ENCODE peak calls at places on chromosomes 6 and 20, in ten cellular contexts. V is astrocyte of the spinal cord, O is lung, B is cardiac muscle cell, L is mesendoderm, J is fibroblast of the aortic adventitia, M is right lobe of liver, F is HL-60, I is H7, W is iPS DF 6.9. D is an unnamed sample.

GRCh38 chr6:29071831-29072723 is 15.0 kb downstream of the OR2B3 start:
- DNase-seq in J (peak), M (peak), W (peak), V (peak), B (peak), O (no peak), L (peak), I (peak), F (no peak), D (peak)

GRCh38 chr20:58054744-58055373 is 173.6 kb downstream of the ANKRD60 start:
- DNase-seq in B (peak), V (peak), W (no peak), F (no peak), I (peak), O (no peak), J (peak), L (peak), M (no peak), D (no peak)

GRCh38 chr20:1685304-1686052 is 27.9 kb upstream of the SIRPG start:
- DNase-seq in B (no peak), L (no peak), I (no peak), O (no peak), W (no peak), V (no peak), J (no peak), F (peak), M (no peak), D (no peak)

GRCh38 chr6:117653949-117654348 is 21.3 kb upstream of the NUS1 start:
- DNase-seq in L (no peak), J (no peak), M (no peak), B (no peak), V (no peak), O (no peak), I (no peak), F (no peak), W (no peak), D (no peak)

GRCh38 chr20:43843096-43843964 is 71.3 kb upstream of the TOX2 start:
- DNase-seq in I (no peak), O (peak), V (peak), W (no peak), B (peak), J (peak), F (peak), L (no peak), M (peak), D (peak)

GRCh38 chr6:147852772-147853171 is 344.3 kb downstream of the SAMD5 start:
- DNase-seq in I (no peak), L (no peak), W (no peak), B (no peak), O (no peak), V (no peak), M (no peak), J (no peak), F (no peak), D (no peak)

GRCh38 chr20:51800769-51801219 is 1.5 kb downstream of the SALL4 start:
- DNase-seq in O (no peak), M (no peak), I (peak), W (no peak), V (peak), J (peak), B (peak), F (no peak), L (peak), D (peak)

GRCh38 chr6:149414822-149415221 is 14.8 kb downstream of the SUMO4 start:
- DNase-seq in M (no peak), V (no peak), J (no peak), F (no peak), I (no peak), O (no peak), L (no peak), B (no peak), W (no peak), D (no peak)

GRCh38 chr6:169894377-169894960 is 143.0 kb downstream of the ERMARD start:
- DNase-seq in W (no peak), L (no peak), F (no peak), O (no peak), V (no peak), B (no peak), J (no peak), M (no peak), I (no peak), D (no peak)

GRCh38 chr6:161265975-161266374 is 7.9 kb downstream of the AGPAT4 start:
- DNase-seq in M (no peak), O (no peak), J (no peak), F (no peak), I (no peak), B (no peak), L (peak), V (no peak), W (no peak), D (no peak)

GRCh38 chr6:132354517-132355167 is 46.6 kb downstream of the MOXD1 start:
- DNase-seq in I (no peak), V (no peak), J (no peak), W (no peak), M (no peak), L (peak), B (no peak), O (no peak), F (peak), D (no peak)

GRCh38 chr20:16279320-16279719 is 293.9 kb downstream of the KIF16B start:
- DNase-seq in V (no peak), B (no peak), L (peak), W (no peak), I (peak), J (no peak), O (no peak), M (no peak), F (no peak), D (peak)

GRCh38 chr20:36971103-36971502 is 19.6 kb upstream of the SAMHD1 start:
- DNase-seq in L (no peak), F (no peak), B (no peak), V (no peak), O (no peak), J (no peak), I (no peak), M (no peak), W (no peak), D (no peak)

GRCh38 chr20:36967636-36968035 is 16.1 kb upstream of the SAMHD1 start:
- DNase-seq in I (no peak), O (no peak), F (no peak), B (no peak), V (no peak), M (no peak), J (no peak), W (no peak), L (no peak), D (no peak)

GRCh38 chr20:36969478-36970186 is 18.1 kb upstream of the SAMHD1 start:
- DNase-seq in M (no peak), B (no peak), V (no peak), W (no peak), F (no peak), O (no peak), J (no peak), L (no peak), I (no peak), D (no peak)

GRCh38 chr20:36974660-36975059 is 23.2 kb upstream of the SAMHD1 start:
- DNase-seq in W (no peak), F (no peak), J (no peak), B (no peak), M (no peak), L (no peak), O (no peak), V (no peak), I (no peak), D (no peak)

DNA sequence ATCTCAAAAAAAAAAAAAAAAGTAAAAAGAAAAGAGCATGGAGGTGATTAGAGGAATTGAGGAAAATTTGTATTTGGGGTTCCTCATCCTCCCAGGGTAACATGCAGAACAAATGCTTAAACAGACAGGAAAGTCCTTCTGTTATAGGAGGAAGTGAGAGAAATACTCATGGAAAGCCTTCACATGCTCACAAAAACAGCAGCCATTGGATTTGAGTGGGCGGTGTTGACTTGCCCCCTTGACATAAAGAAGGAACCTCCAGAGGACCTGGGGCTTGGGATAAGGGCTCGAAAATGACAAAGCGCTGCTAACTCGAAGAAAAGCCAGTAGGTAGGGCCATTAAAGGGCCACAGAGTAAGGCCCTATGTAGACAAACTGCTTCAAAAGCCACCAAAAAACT is 17.5 kb upstream of the SAMHD1 start:
- DNase-seq in W (no peak), O (no peak), I (no peak), B (no peak), V (no peak), J (no peak), F (no peak), M (no peak), L (no peak), D (no peak)
- H3K4me3 ChIP-seq in W (no peak), O (no peak), I (no peak), B (no peak), V (no peak), J (no peak), F (no peak), M (no peak), L (no peak), D (no peak)

GRCh38 chr20:20711413-20711812 is 1.0 kb downstream of the RALGAPA2 start:
- DNase-seq in F (no peak), O (no peak), M (no peak), B (no peak), J (no peak), V (no peak), I (peak), W (no peak), L (peak), D (peak)
- H3K4me3 ChIP-seq in F (peak), O (peak), M (peak), B (peak), J (peak), V (peak), I (peak), W (peak), L (peak), D (peak)

GRCh38 chr6:106735136-106735535 is 105.8 kb downstream of the QRSL1 start:
- DNase-seq in V (no peak), F (no peak), O (no peak), J (no peak), W (no peak), B (no peak), I (peak), L (no peak), M (no peak), D (no peak)
- H3K4me3 ChIP-seq in V (no peak), F (no peak), O (no peak), J (no peak), W (no peak), B (no peak), I (no peak), L (no peak), M (no peak), D (no peak)

GRCh38 chr6:140897349-140897748 is 1235.4 kb upstream of the GJE1 start:
- DNase-seq in L (no peak), I (no peak), B (no peak), J (peak), F (peak), W (no peak), V (no peak), O (no peak), M (no peak), D (no peak)
- H3K4me3 ChIP-seq in L (no peak), I (no peak), B (no peak), J (no peak), F (peak), W (no peak), V (no peak), O (no peak), M (no peak), D (no peak)

DNA sequence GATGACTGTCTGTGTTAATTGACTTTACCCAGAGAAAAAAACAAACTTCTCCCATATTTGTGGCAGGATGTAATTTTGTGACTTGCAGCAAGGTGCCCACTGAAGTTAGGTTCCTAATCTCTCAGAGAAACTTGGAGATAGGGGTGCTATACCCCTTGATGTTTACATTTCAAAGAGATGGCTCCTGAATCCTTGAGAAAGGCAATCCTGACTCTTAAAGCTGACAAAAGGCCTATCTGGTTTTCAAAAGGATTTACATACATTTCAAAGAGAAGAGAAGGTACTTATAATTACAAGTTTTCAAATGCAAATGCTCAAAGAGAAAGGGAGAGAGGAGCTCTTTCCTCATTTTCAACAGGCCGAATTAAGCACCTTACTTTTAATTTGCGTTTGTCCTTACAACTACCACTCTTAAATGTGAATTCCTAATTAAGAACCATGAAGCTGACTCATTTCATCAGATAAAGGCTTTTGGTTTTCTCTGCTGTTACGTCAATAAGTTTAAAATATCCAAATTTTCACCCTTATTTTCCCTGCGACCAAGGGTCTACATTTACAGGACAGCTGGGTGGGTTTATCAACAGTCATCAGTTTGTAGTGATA is 711.8 kb upstream of the MAP3K7 start:
- DNase-seq in F (no peak), O (no peak), W (peak), V (peak), J (no peak), L (peak), B (no peak), M (no peak), I (peak), D (no peak)
- H3K4me3 ChIP-seq in F (no peak), O (no peak), W (no peak), V (no peak), J (no peak), L (no peak), B (no peak), M (no peak), I (no peak), D (no peak)

GRCh38 chr6:118663993-118664985 is 12.9 kb upstream of the CEP85L start:
- DNase-seq in F (no peak), I (no peak), O (no peak), M (no peak), V (no peak), B (no peak), J (no peak), L (no peak), W (no peak), D (no peak)
- H3K4me3 ChIP-seq in F (no peak), I (no peak), O (no peak), M (no peak), V (no peak), B (no peak), J (peak), L (no peak), W (no peak), D (no peak)

D was measured in Caco-2.